ENCODE peak calls at places on chromosomes 16 and 17, in seven cellular contexts. A is neural progenitor cell, C is GM23248, Q is GM23338, E is HCT116, B is hepatocyte, U is MM.1S. R is an unnamed sample.

GRCh38 chr16:50021509-50021908 is 3.5 kb upstream of the CNEP1R1 start:
- DNase-seq in A (peak; percentile 78), Q (peak; percentile 68), E (no peak), C (peak; percentile 29), U (peak; percentile 12), B (peak; percentile 27), R (no peak)

GRCh38 chr16:50298075-50298460 is 31.7 kb downstream of the ADCY7 start:
- DNase-seq in B (no peak), U (no peak), C (no peak), Q (no peak), A (no peak), E (no peak), R (no peak)

GRCh38 chr16:49588061-49588460 is 214.5 kb downstream of the C16orf78 start:
- DNase-seq in Q (no peak), B (no peak), E (no peak), A (no peak), U (no peak), C (no peak), R (no peak)

GRCh38 chr16:85304337-85304736 is 192.1 kb upstream of the CIBAR2 start:
- DNase-seq in Q (no peak), C (no peak), A (no peak), U (peak; percentile 21), B (no peak), E (no peak), R (no peak)

GRCh38 chr16:88343276-88343791 is 39.4 kb upstream of the ZNF469 start:
- DNase-seq in U (no peak), E (no peak), B (no peak), A (no peak), Q (no peak), C (no peak), R (no peak)

GRCh38 chr17:63956296-63956920 is 16.3 kb downstream of the SCN4A start:
- DNase-seq in C (peak; percentile 68), E (no peak), B (no peak), A (no peak), Q (no peak), U (no peak), R (no peak)

GRCh38 chr16:3718019-3718391 is 681 bp upstream of the TRAP1 start:
- DNase-seq in E (no peak), C (no peak), Q (no peak), B (no peak), A (no peak), U (no peak), R (no peak)

GRCh38 chr17:82924812-82925211 is 85.0 kb upstream of the ZNF750 start:
- DNase-seq in E (peak; percentile 10), C (no peak), Q (no peak), B (no peak), U (no peak), A (no peak), R (peak; percentile 77)

GRCh38 chr16:70483426-70483825 is 29.0 kb downstream of the FCSK start:
- DNase-seq in C (no peak), E (no peak), A (no peak), Q (no peak), B (no peak), U (no peak), R (no peak)

GRCh38 chr16:9499921-9500593 is 408.6 kb downstream of the HAPSTR1 start:
- DNase-seq in E (no peak), C (no peak), A (peak; percentile 81), Q (peak; percentile 71), B (no peak), U (no peak), R (no peak)

GRCh38 chr17:75250009-75250471 is 11.4 kb downstream of the GGA3 start:
- DNase-seq in U (peak; percentile 82), B (no peak), Q (no peak), A (no peak), C (peak; percentile 61), E (no peak), R (no peak)

GRCh38 chr16:51531271-51531670 is 380.2 kb upstream of the SALL1 start:
- DNase-seq in B (no peak), U (no peak), C (no peak), E (no peak), Q (no peak), A (no peak), R (no peak)

GRCh38 chr17:39755550-39756375 is 18.0 kb downstream of the GRB7 start:
- DNase-seq in E (no peak), B (no peak), Q (no peak), A (no peak), U (peak; percentile 97), C (peak; percentile 25), R (no peak)

GRCh38 chr17:37430051-37430591 is 23.4 kb downstream of the TADA2A start:
- DNase-seq in E (no peak), U (no peak), B (no peak), Q (no peak), C (peak; percentile 94), A (no peak), R (no peak)

GRCh38 chr17:75125984-75126383 is 5.6 kb downstream of the NT5C start:
- DNase-seq in C (no peak), U (peak; percentile 12), B (no peak), E (no peak), Q (peak; percentile 43), A (no peak), R (no peak)

GRCh38 chr17:9242497-9242881 is 221.2 kb downstream of the NTN1 start:
- DNase-seq in C (no peak), B (no peak), U (no peak), A (no peak), E (no peak), Q (no peak), R (no peak)

GRCh38 chr17:79811036-79811887 is 14.4 kb upstream of the CBX8 start:
- DNase-seq in E (peak; percentile 50), Q (peak; percentile 65), C (peak; percentile 49), B (peak; percentile 68), A (peak; percentile 57), U (no peak), R (peak; percentile 68)
- TF ChIP-seq EZH2 in E (no peak), Q (peak; percentile 65), C (no peak), B (no peak), A (peak; percentile 84), U (peak; percentile 14), R (no peak)

GRCh38 chr16:48049832-48050231 is 106.0 kb downstream of the ABCC12 start:
- DNase-seq in U (no peak), E (no peak), C (no peak), B (no peak), Q (no peak), A (no peak), R (no peak)

GRCh38 chr16:48047755-48048154 is 108.0 kb downstream of the ABCC12 start:
- DNase-seq in U (no peak), A (peak; percentile 20), C (no peak), B (no peak), E (no peak), Q (no peak), R (no peak)

GRCh38 chr16:48052731-48053130 is 103.1 kb downstream of the ABCC12 start:
- DNase-seq in U (no peak), B (no peak), A (no peak), C (no peak), E (no peak), Q (no peak), R (no peak)

GRCh38 chr16:48053346-48053745 is 102.4 kb downstream of the ABCC12 start:
- DNase-seq in B (peak; percentile 67), U (no peak), Q (peak; percentile 77), E (no peak), C (peak; percentile 14), A (peak; percentile 73), R (peak; percentile 53)

GRCh38 chr16:48050871-48051270 is 104.9 kb downstream of the ABCC12 start:
- DNase-seq in A (no peak), Q (no peak), E (no peak), U (no peak), B (no peak), C (no peak), R (no peak)
- TF ChIP-seq EZH2phosphoT487 in A (no peak), Q (no peak), E (no peak), U (no peak), B (no peak), C (no peak), R (no peak)

GRCh38 chr17:17728550-17729251 is 47.4 kb downstream of the RAI1 start:
- DNase-seq in C (no peak), Q (no peak), A (no peak), U (no peak), B (no peak), E (peak; percentile 37), R (peak; percentile 86)
- H4K20me1 ChIP-seq in C (no peaks in the 10 kb centered on the region), Q (peaks cover 10% of the 10 kb centered on the region), A (peaks cover 98% of the 10 kb centered on the region), U (no peaks in the 10 kb centered on the region), B (peaks cover 84% of the 10 kb centered on the region), E (no peaks in the 10 kb centered on the region), R (peaks cover 13% of the 10 kb centered on the region)

DNA sequence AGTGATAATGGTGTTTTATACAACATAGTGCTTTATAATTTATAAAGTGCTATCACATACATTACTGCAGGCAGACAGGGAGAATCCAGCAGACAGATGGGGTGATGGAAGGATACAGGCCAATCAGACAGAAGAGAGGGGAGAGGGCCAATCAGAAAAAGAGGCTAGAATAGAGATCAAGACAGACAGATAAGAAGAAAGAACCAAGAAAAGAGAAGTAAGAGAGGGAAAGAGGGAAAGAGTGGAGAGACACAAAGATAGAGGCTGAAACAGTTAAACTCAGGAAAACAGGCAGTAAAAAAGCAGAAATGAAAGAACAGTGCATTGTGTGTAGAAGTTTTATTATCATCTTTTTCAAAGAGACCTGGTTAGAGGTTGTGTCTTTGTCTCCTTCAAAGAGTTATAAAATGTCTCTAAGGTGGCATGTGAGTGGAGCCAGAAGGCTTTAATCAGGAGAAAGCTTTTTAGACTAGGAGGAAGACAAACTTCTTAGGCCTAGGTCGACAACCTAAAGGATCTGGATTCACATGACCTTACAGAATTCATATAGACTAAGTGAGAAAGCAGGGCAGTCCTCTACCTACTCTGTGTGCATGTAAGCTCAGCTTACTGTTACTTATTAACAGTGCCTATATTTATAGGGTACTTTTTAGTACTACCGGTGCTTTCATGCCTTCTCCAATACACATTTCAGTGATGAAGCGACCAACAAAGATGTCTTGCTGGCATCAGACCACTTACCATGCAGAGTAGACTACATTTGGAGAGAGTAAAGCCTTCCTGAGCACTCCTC is 8.3 kb upstream of the CHD3 start:
- DNase-seq in Q (no peak), C (no peak), U (no peak), A (no peak), B (no peak), E (no peak), R (no peak)
- TF ChIP-seq EZH2 in Q (no peak), C (no peak), U (no peak), A (no peak), B (no peak), E (no peak), R (no peak)